ENCODE peak calls at places on chromosomes 1 and 21, in seven cellular contexts. Q is RCC 7860; N is AG10803; W is islet precursor cell; B is NCI-H345; Z is central memory CD8-positive, alpha-beta T cell; X is NCI-H774. U is an unnamed sample.

GRCh38 chr1:184754479-184755225 is at the start of gene EDEM3:
- DNase-seq in N (peak; percentile 99), W (peak; percentile 100), B (peak; percentile 99), Z (peak; percentile 89), Q (peak; percentile 98), X (peak; percentile 99), U (peak; percentile 95)

GRCh38 chr1:91751281-91751680 is 134.7 kb downstream of the TGFBR3 start:
- DNase-seq in Q (no peak), Z (no peak), N (peak; percentile 98), W (no peak), X (no peak), B (no peak), U (no peak)

GRCh38 chr1:1397839-1398523 is 1.2 kb downstream of the CCNL2 start:
- DNase-seq in Q (no peak), B (no peak), N (peak; percentile 23), W (no peak), Z (no peak), X (no peak), U (no peak)

GRCh38 chr1:39262802-39263201 is 58.3 kb downstream of the MACF1 start:
- DNase-seq in N (peak; percentile 6), W (no peak), B (no peak), Z (no peak), X (no peak), Q (no peak), U (no peak)

GRCh38 chr21:17045214-17045835 is 467.5 kb upstream of the CXADR start:
- DNase-seq in W (no peak), Q (peak; percentile 22), X (no peak), B (no peak), N (peak; percentile 24), Z (no peak), U (no peak)

GRCh38 chr1:158146165-158146564 is 34.5 kb upstream of the CD1D start:
- DNase-seq in Q (peak; percentile 38), N (no peak), Z (no peak), W (no peak), B (no peak), X (no peak), U (no peak)

GRCh38 chr1:41626146-41626545 is 141.7 kb upstream of the EDN2 start:
- DNase-seq in X (no peak), B (no peak), Q (peak; percentile 65), W (peak; percentile 50), N (peak; percentile 71), Z (no peak), U (no peak)

GRCh38 chr1:41576620-41577019 is 92.1 kb upstream of the EDN2 start:
- DNase-seq in Z (no peak), B (no peak), N (peak; percentile 33), X (no peak), W (peak; percentile 35), Q (no peak), U (no peak)

GRCh38 chr1:179831852-179832699 is 45.5 kb downstream of the TOR1AIP2 start:
- DNase-seq in Q (no peak), W (peak; percentile 43), Z (no peak), B (no peak), X (no peak), N (peak; percentile 49), U (no peak)

GRCh38 chr1:232578681-232579195 is 51.2 kb downstream of the SIPA1L2 start:
- DNase-seq in W (no peak), N (no peak), X (peak; percentile 20), Z (no peak), B (no peak), Q (no peak), U (no peak)

GRCh38 chr1:16988210-16988609 is 7.8 kb upstream of the MFAP2 start:
- DNase-seq in N (no peak), Z (no peak), X (no peak), B (no peak), Q (no peak), W (no peak), U (no peak)

GRCh38 chr1:21451981-21452411 is 12.1 kb downstream of the NBPF3 start:
- DNase-seq in B (no peak), N (peak; percentile 67), W (no peak), Z (no peak), X (no peak), Q (no peak), U (no peak)

GRCh38 chr1:226784081-226785049 is 45.3 kb upstream of the ITPKB start:
- DNase-seq in B (peak; percentile 57), X (peak; percentile 81), Q (no peak), Z (no peak), N (no peak), W (no peak), U (no peak)

GRCh38 chr1:116763116-116763786 is 9.0 kb downstream of the CD2 start:
- DNase-seq in Z (no peak), N (no peak), W (peak; percentile 29), X (no peak), B (no peak), Q (no peak), U (no peak)

GRCh38 chr1:200890027-200890426 is 4.7 kb upstream of the INAVA start:
- DNase-seq in B (no peak), N (no peak), W (no peak), X (no peak), Z (no peak), Q (no peak), U (no peak)

GRCh38 chr1:8047686-8048522 is 21.8 kb upstream of the ERRFI1 start:
- DNase-seq in X (no peak), B (no peak), W (no peak), N (peak; percentile 91), Q (peak; percentile 81), Z (no peak), U (no peak)

GRCh38 chr21:42063206-42063577 is 7.9 kb upstream of the UMODL1 start:
- DNase-seq in W (no peak), X (peak; percentile 37), Z (peak; percentile 25), N (no peak), Q (no peak), B (peak; percentile 93), U (no peak)

GRCh38 chr1:100219879-100220278 is 29.8 kb downstream of the DBT start:
- DNase-seq in B (no peak), Z (no peak), X (no peak), W (no peak), N (no peak), Q (no peak), U (no peak)

GRCh38 chr1:200483491-200484143 is 73.8 kb upstream of the ZNF281 start:
- DNase-seq in B (no peak), X (no peak), W (peak; percentile 94), Z (no peak), Q (peak; percentile 98), N (peak; percentile 98), U (no peak)

GRCh38 chr1:228088586-228089498 is 6.3 kb downstream of the ARF1 start:
- DNase-seq in Z (no peak), N (peak; percentile 61), B (no peak), X (no peak), Q (no peak), W (no peak), U (no peak)

GRCh38 chr1:159848316-159848715 is 14.1 kb downstream of the VSIG8 start:
- DNase-seq in N (no peak), W (no peak), B (no peak), Q (no peak), Z (no peak), X (no peak), U (no peak)

GRCh38 chr1:91428182-91428798 is 23.7 kb upstream of the HFM1 start:
- DNase-seq in Q (no peak), Z (no peak), W (peak; percentile 73), N (no peak), X (no peak), B (peak; percentile 47), U (no peak)

GRCh38 chr1:159953866-159954515 is at the start of gene SLAMF9:
- DNase-seq in Z (no peak), W (peak; percentile 75), N (peak; percentile 13), Q (no peak), B (no peak), X (no peak), U (no peak)

GRCh38 chr1:37485902-37486679 is 11.7 kb downstream of the ZC3H12A start:
- DNase-seq in B (no peak), X (no peak), Q (no peak), N (peak; percentile 66), W (no peak), Z (no peak), U (no peak)

GRCh38 chr21:43721939-43722338 is 3.0 kb downstream of the PDXK start:
- DNase-seq in Q (no peak), X (no peak), W (no peak), B (no peak), N (no peak), Z (no peak), U (no peak)

GRCh38 chr1:233230011-233230410 is 65.5 kb downstream of the PCNX2 start:
- DNase-seq in Z (no peak), N (no peak), Q (no peak), B (no peak), W (no peak), X (no peak), U (no peak)

GRCh38 chr1:193104496-193104905 is 713 bp downstream of the GLRX2 start:
- DNase-seq in Q (peak; percentile 42), W (peak; percentile 85), N (peak; percentile 55), X (no peak), Z (no peak), B (peak; percentile 46), U (no peak)

GRCh38 chr21:42039470-42039901 is 29.3 kb upstream of the ZBTB21 start:
- DNase-seq in B (no peak), Q (peak; percentile 41), X (no peak), Z (no peak), W (no peak), N (peak; percentile 90), U (no peak)

GRCh38 chr1:173669491-173669941 is at the start of gene ANKRD45:
- DNase-seq in X (no peak), N (peak; percentile 13), W (peak; percentile 86), Z (no peak), Q (no peak), B (peak; percentile 71), U (no peak)

GRCh38 chr1:223621312-223621734 is 44.2 kb downstream of the CAPN8 start:
- DNase-seq in N (no peak), Z (no peak), Q (no peak), X (no peak), B (no peak), W (no peak), U (no peak)

GRCh38 chr1:207752456-207753132 is 740 bp downstream of the CD46 start:
- DNase-seq in N (peak; percentile 3), B (peak; percentile 44), X (peak; percentile 14), Q (no peak), Z (no peak), W (peak; percentile 74), U (no peak)

GRCh38 chr1:232038704-232039103 is 412.1 kb downstream of the DISC1 start:
- DNase-seq in B (peak; percentile 50), Q (no peak), Z (no peak), W (no peak), X (peak; percentile 16), N (no peak), U (no peak)

GRCh38 chr1:39158330-39159086 is 46.0 kb upstream of the MACF1 start:
- DNase-seq in Q (peak; percentile 83), W (peak; percentile 85), B (peak; percentile 11), N (no peak), Z (no peak), X (peak; percentile 62), U (no peak)

GRCh38 chr1:78223417-78224215 is 177.8 kb downstream of the GIPC2 start:
- DNase-seq in Q (no peak), Z (no peak), W (no peak), N (peak; percentile 59), X (no peak), B (no peak), U (no peak)

GRCh38 chr1:92790081-92790480 is 5.2 kb upstream of the EVI5 start:
- DNase-seq in W (no peak), X (no peak), N (no peak), Z (no peak), B (no peak), Q (no peak), U (no peak)

GRCh38 chr1:234750922-234751595 is 141.1 kb upstream of the IRF2BP2 start:
- DNase-seq in B (peak; percentile 92), Q (no peak), X (peak; percentile 90), N (no peak), W (peak; percentile 74), Z (no peak), U (no peak)

GRCh38 chr1:231628207-231628876 is 1.8 kb downstream of the DISC1 start:
- DNase-seq in X (no peak), W (no peak), N (peak; percentile 45), Z (no peak), B (peak; percentile 76), Q (no peak), U (peak; percentile 16)

U was measured in activated T-helper 1 cell treated with anti-CD3 and anti-CD28 coated beads, Interleukin-2, amount 50 U/mL, for 16 hours.